ENCODE peak calls at places on chromosomes 4 and X, in six cellular contexts. M is IMR-90, A is ovary, V is testis, R is gastrocnemius medialis, D is A549. T is an unnamed sample.

GRCh38 chrX:13471269-13471668 is 98.1 kb upstream of the EGFL6 start:
- DNase-seq in R (no peak), A (no peak), M (no peak), D (no peak), V (no peak), T (no peak)

GRCh38 chr4:22500831-22501714 is 14.8 kb downstream of the ADGRA3 start:
- DNase-seq in V (no peak), R (no peak), D (peak), M (peak), A (no peak), T (no peak)

GRCh38 chrX:74422576-74423288 is 1.4 kb downstream of the SLC16A2 start:
- DNase-seq in V (peak), A (peak), R (peak), D (no peak), M (peak), T (no peak)

GRCh38 chr4:1383728-1384591 is 22.3 kb downstream of the NKX1-1 start:
- DNase-seq in R (no peak), M (no peak), D (no peak), V (no peak), A (no peak), T (no peak)

GRCh38 chr4:164081801-164082200 is 587.3 kb downstream of the TMA16 start:
- DNase-seq in V (no peak), R (no peak), M (no peak), A (no peak), D (no peak), T (no peak)

GRCh38 chr4:165864228-165864627 is 8.8 kb upstream of the TLL1 start:
- DNase-seq in D (no peak), V (no peak), A (no peak), R (no peak), M (no peak), T (no peak)

GRCh38 chr4:179605196-179605595 is 2163.0 kb upstream of the AGA start:
- DNase-seq in D (no peak), R (no peak), V (no peak), M (peak), A (no peak), T (no peak)

GRCh38 chr4:99615210-99615834 is 40.7 kb downstream of the MTTP start:
- DNase-seq in V (no peak), A (no peak), D (no peak), M (no peak), R (peak), T (no peak)

GRCh38 chr4:159103406-159104131 is 690 bp downstream of the RAPGEF2 start:
- DNase-seq in A (peak), D (peak), V (peak), M (peak), R (peak), T (peak)

GRCh38 chrX:10537308-10537707 is 83.1 kb downstream of the MID1 start:
- DNase-seq in A (no peak), V (no peak), R (no peak), D (no peak), M (no peak), T (no peak)

GRCh38 chrX:41960142-41960541 is 36.8 kb upstream of the CASK start:
- DNase-seq in V (no peak), D (no peak), R (no peak), M (no peak), A (no peak), T (no peak)

GRCh38 chr4:181960384-181960783 is 282.8 kb upstream of the TENM3 start:
- DNase-seq in V (no peak), A (no peak), M (no peak), D (no peak), R (no peak), T (no peak)

DNA sequence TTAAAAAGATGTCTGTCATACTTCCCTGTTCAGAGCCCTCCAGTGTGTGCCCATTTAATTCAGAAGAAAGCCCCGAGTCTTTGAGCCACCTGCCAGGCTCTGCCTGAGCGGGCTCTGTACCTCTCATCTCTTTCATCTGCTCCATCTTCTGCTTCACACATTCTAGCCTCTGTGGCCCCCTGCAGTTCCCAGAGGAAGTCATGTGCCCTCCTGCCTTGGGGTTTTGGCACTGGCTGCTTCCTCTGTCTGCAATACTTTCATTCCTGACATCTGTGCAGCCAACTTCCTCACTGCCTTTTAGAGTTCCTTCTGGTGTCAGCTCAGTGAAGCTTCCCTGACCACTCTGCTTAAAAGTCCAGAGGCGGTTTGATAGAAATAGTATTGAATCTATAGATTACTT is 6.2 kb upstream of the STK32B start:
- DNase-seq in V (no peak), D (no peak), R (peak), A (no peak), M (no peak), T (no peak)
- TF ChIP-seq POLR2A in V (no peak), D (no peak), R (no peak), A (no peak), M (no peak), T (no peak)

DNA sequence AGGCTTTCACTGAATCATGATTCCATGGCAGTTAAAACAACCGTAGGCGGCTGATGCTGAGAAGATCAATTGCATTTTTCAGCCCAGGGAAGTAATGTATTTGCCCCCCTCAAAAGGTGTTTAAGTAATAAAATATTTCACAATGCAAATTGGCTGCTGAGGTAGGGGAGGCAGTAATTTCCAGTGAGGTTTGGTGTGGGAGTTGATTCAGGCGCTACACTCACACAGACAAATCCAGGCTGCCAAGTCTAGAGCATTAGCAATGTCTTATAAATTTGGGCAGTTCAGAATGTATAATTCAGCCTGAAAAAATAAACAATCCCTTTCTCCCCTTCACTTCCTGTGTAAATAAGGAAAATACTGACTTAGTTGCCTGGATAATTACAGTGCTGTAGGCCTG is 461.7 kb downstream of the IDS start:
- DNase-seq in R (no peak), V (no peak), D (no peak), M (no peak), A (no peak), T (no peak)
- TF ChIP-seq POLR2A in R (no peak), V (no peak), D (no peak), M (no peak), A (no peak), T (no peak)

GRCh38 chr4:6673660-6674499 is 19.8 kb upstream of the S100P start:
- DNase-seq in A (peak), M (peak), D (peak), R (peak), V (peak), T (peak)
- TF ChIP-seq POLR2A in A (no peak), M (no peak), D (peak), R (peak), V (no peak), T (peak)

GRCh38 chrX:136495043-136495442 is 2.3 kb upstream of the HTATSF1 start:
- DNase-seq in R (no peak), M (no peak), D (no peak), A (no peak), V (no peak), T (no peak)

GRCh38 chrX:136496359-136496767 is 1.0 kb upstream of the HTATSF1 start:
- DNase-seq in A (no peak), M (no peak), R (no peak), D (no peak), V (no peak), T (no peak)

GRCh38 chrX:136497556-136498048 is at the start of gene HTATSF1:
- DNase-seq in M (no peak), R (no peak), V (no peak), A (no peak), D (peak), T (no peak)

GRCh38 chrX:136491832-136492231 is 4.1 kb downstream of the BRS3 start:
- DNase-seq in R (no peak), D (no peak), A (no peak), V (no peak), M (no peak), T (no peak)

DNA sequence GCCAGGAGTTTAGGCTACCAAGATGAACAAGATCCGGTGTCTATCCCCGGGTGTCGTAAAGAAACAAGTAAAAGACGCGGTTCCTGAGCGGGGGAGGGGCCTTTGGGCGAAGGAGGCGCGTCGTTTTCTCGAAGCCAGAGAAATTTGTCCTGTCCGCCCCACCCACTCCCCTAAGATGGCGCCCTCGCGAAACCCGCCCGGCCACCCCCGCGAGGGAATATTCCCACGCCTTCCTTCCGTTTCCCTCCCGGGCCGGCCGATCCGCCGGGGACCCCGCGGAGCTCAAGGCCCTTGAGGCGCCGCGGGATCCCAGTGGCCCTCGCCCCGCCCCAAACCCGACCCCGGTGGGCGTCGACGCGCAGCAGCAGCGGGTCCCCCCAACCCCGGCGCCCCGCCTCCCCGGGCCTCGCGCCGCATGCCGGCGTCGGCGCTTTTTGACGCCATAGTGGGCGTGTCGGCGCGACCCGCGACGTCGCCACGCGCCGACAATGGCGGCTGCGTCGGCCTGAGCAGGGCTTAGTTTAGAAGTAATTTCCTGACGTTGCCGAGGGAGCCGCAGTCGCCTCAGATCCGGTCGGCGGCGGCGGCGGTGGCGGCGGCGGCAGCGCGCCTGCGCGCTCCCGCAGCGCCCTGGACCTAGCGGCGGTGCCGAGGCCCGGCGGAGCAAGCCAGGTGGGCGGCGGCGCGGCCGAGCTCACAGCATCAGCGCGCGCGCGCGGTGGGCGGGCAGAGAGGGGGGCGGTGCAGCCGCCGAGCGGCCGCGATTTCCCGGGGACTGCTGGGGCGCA is 430 bp upstream of the HTATSF1 start:
- DNase-seq in M (peak), D (peak), V (peak), A (peak), R (peak), T (peak)
- TF ChIP-seq POLR2A in M (peak), D (peak), V (no peak), A (peak), R (peak), T (peak)

DNA sequence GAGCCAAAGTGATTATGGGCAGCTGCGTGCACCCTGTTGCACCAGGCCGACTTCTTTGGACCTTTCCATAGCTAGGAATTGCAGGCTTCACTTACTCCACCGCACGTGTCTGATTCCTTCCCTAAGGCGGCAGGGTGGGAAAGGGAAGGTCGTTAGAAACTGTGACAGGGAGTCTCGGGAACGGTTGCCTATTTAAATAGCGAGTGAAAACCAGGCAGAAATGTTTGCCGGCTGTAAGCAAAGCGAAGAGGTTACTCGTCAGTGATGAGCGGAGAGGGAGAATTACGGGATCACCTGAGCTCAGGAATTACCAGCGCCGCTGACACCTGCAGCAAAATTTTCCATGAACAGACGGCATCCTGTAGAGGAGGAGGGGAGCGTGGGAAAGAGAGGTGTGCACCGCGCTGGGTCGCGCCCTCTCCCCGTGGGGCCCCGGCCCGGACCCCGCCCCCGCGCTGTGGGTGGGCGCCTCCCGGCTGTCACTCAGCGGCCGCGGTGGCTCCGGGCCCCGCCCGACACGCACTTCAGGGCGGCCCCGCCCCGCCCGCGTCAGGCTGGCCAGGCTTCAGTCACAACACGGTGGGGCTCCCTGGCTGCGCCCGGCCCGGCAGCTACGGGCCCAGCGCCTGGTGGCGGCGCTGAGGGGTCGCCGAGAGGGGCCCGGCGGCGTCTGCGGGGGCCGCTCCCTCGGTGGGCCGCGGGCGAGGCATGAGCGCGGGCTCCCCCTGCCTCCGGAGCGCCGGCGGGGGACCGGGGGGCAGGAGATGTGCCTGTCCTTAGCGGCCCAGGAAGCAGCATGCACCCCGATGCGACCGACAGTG is at the start of gene SNX25:
- DNase-seq in A (peak), D (peak), V (peak), R (peak), M (peak), T (peak)
- TF ChIP-seq POLR2A in A (peak), D (peak), V (peak), R (peak), M (peak), T (peak)

GRCh38 chrX:65587616-65588526 is 53.3 kb upstream of the LAS1L start:
- DNase-seq in A (peak), R (peak), D (no peak), V (peak), M (peak), T (peak)

GRCh38 chrX:65589304-65589703 is 54.7 kb upstream of the LAS1L start:
- DNase-seq in D (no peak), A (no peak), V (no peak), R (no peak), M (no peak), T (no peak)

GRCh38 chrX:65582450-65583082 is 48.0 kb upstream of the LAS1L start:
- DNase-seq in M (no peak), A (no peak), D (no peak), R (no peak), V (no peak), T (no peak)

GRCh38 chrX:65588795-65589194 is 54.2 kb upstream of the LAS1L start:
- DNase-seq in R (no peak), D (no peak), A (no peak), V (no peak), M (no peak), T (no peak)

GRCh38 chrX:65586491-65586890 is 51.9 kb upstream of the LAS1L start:
- DNase-seq in V (no peak), M (peak), A (peak), D (no peak), R (no peak), T (no peak)
- TF ChIP-seq POLR2A in V (no peak), M (no peak), A (no peak), D (no peak), R (no peak), T (no peak)

T was measured in erythroblast.